ENCODE peak calls at places on chromosome 3, in six cellular contexts. Q is HS-5; B is HFFc6; D is iPS-NIHi11; F is activated naive CD4-positive, alpha-beta T cell; H is aorta. N is an unnamed sample.

GRCh38 chr3:40725026-40725425 is 200.3 kb downstream of the ZNF621 start:
- DNase-seq in Q (no peak), B (no peak), D (no peak), F (no peak), H (no peak), N (no peak)

GRCh38 chr3:71723452-71724170 is 1.6 kb downstream of the EIF4E3 start:
- DNase-seq in Q (no peak), B (no peak), D (no peak), F (no peak), H (no peak), N (no peak)

GRCh38 chr3:67459131-67459530 is 195.3 kb downstream of the SUCLG2 start:
- DNase-seq in Q (no peak), B (no peak), D (no peak), F (no peak), H (no peak), N (no peak)

GRCh38 chr3:144810150-144810549 is 838.5 kb downstream of the DIPK2A start:
- DNase-seq in Q (no peak), B (no peak), D (no peak), F (no peak), H (no peak), N (no peak)

GRCh38 chr3:31450345-31450744 is 82.4 kb upstream of the STT3B start:
- DNase-seq in Q (no peak), B (no peak), D (no peak), F (no peak), H (no peak), N (no peak)

GRCh38 chr3:196399485-196399945 is 32.7 kb downstream of the UBXN7 start:
- DNase-seq in Q (peak), B (peak), D (no peak), F (no peak), H (no peak), N (no peak)

GRCh38 chr3:356947-357346 is 160.4 kb downstream of the CHL1 start:
- DNase-seq in Q (no peak), B (no peak), D (no peak), F (no peak), H (no peak), N (no peak)

GRCh38 chr3:58041826-58042324 is 33.7 kb downstream of the FLNB start:
- DNase-seq in Q (peak), B (peak), D (no peak), F (no peak), H (no peak), N (no peak)

GRCh38 chr3:167184511-167184910 is 195.6 kb downstream of the ZBBX start:
- DNase-seq in Q (no peak), B (no peak), D (peak), F (no peak), H (no peak), N (no peak)

GRCh38 chr3:61964566-61964965 is 403.2 kb downstream of the PTPRG start:
- DNase-seq in Q (no peak), B (no peak), D (no peak), F (no peak), H (no peak), N (no peak)

GRCh38 chr3:36219398-36219797 is 160.9 kb upstream of the STAC start:
- DNase-seq in Q (no peak), B (no peak), D (no peak), F (no peak), H (no peak), N (no peak)

GRCh38 chr3:1532935-1533606 is 440.2 kb downstream of the CNTN6 start:
- DNase-seq in Q (no peak), B (no peak), D (no peak), F (no peak), H (no peak), N (no peak)

GRCh38 chr3:67656614-67657013 is 2.2 kb upstream of the SUCLG2 start:
- DNase-seq in Q (no peak), B (no peak), D (no peak), F (no peak), H (no peak), N (no peak)

GRCh38 chr3:156180077-156180476 is 59.7 kb downstream of the KCNAB1 start:
- DNase-seq in Q (peak), B (no peak), D (no peak), F (no peak), H (no peak), N (peak)

GRCh38 chr3:99394831-99395733 is 243.3 kb upstream of the COL8A1 start:
- DNase-seq in Q (peak), B (peak), D (no peak), F (no peak), H (no peak), N (no peak)

GRCh38 chr3:63559884-63560283 is 92.6 kb upstream of the SNTN start:
- DNase-seq in Q (no peak), B (no peak), D (no peak), F (no peak), H (no peak), N (no peak)